ENCODE peak calls at places on chromosomes 11 and 22, in eight cellular contexts. T, S, C, W, P, Q, H and U are unnamed samples.

GRCh38 chr11:96079691-96080090 is 155.8 kb upstream of the MTMR2 start:
- DNase-seq in C (no peak), P (no peak), S (no peak), T (no peak), W (no peak), H (no peak), Q (no peak), U (no peak)

GRCh38 chr11:86482684-86483083 is 108.0 kb downstream of the CCDC81 start:
- DNase-seq in C (no peak), H (no peak), W (no peak), S (no peak), P (no peak), T (no peak), Q (no peak), U (no peak)

GRCh38 chr11:86013718-86014117 is 55.2 kb downstream of the PICALM start:
- DNase-seq in Q (no peak), C (no peak), W (no peak), S (no peak), P (no peak), T (no peak), H (no peak), U (no peak)

GRCh38 chr11:130390071-130390758 is 38.2 kb downstream of the ADAMTS8 start:
- DNase-seq in P (no peak), C (no peak), T (no peak), H (peak), W (peak), Q (no peak), S (no peak), U (peak)

GRCh38 chr11:44754876-44755552 is 28.3 kb downstream of the TSPAN18 start:
- DNase-seq in W (no peak), S (no peak), P (no peak), Q (no peak), H (no peak), T (no peak), C (no peak), U (no peak)

GRCh38 chr11:11510939-11511338 is 110.9 kb downstream of the GALNT18 start:
- DNase-seq in W (no peak), S (no peak), P (no peak), T (no peak), C (no peak), H (peak), Q (no peak), U (no peak)

GRCh38 chr11:76763573-76764348 is 19.4 kb upstream of the TSKU start:
- DNase-seq in H (peak), W (no peak), C (no peak), Q (no peak), S (no peak), P (no peak), T (no peak), U (no peak)

GRCh38 chr11:844693-845644 is 2.3 kb downstream of the TSPAN4 start:
- DNase-seq in Q (peak), C (no peak), H (peak), P (no peak), W (peak), T (peak), S (no peak), U (no peak)

GRCh38 chr22:42757475-42757874 is 36.8 kb upstream of the A4GALT start:
- DNase-seq in H (no peak), T (no peak), Q (no peak), W (no peak), S (no peak), P (no peak), C (no peak), U (no peak)

GRCh38 chr11:47577460-47578041 is 1.2 kb downstream of the KBTBD4 start:
- DNase-seq in P (no peak), C (no peak), H (no peak), S (no peak), Q (no peak), W (no peak), T (no peak), U (no peak)